ENCODE peak calls at places on chromosomes 3 and 15, in six cellular contexts. One of them, this sample, is unnamed.

GRCh38 chr3:149409351-149409750 is 31.9 kb upstream of the TM4SF1 start:
- DNase-seq in endothelial cell of umbilical vein: no peak
- DNase-seq in K562: no peak
- DNase-seq in GM12878: no peak
- DNase-seq in HepG2: no peak
- DNase-seq in A549: no peak
- DNase-seq in this sample: no peak

GRCh38 chr15:36832792-36833191 is 253.4 kb downstream of the CDIN1 start:
- DNase-seq in endothelial cell of umbilical vein: no peak
- DNase-seq in GM12878: no peak
- DNase-seq in A549: no peak
- DNase-seq in HepG2: no peak
- DNase-seq in K562: no peak
- DNase-seq in this sample: no peak

GRCh38 chr3:90007786-90008499 is 900.5 kb downstream of the EPHA3 start:
- DNase-seq in K562: no peak
- DNase-seq in HepG2: no peak
- DNase-seq in endothelial cell of umbilical vein: no peak
- DNase-seq in GM12878: no peak
- DNase-seq in A549: no peak
- DNase-seq in this sample: peak

GRCh38 chr15:79099692-79100091 is 9.1 kb upstream of the RASGRF1 start:
- DNase-seq in HepG2: no peak
- DNase-seq in endothelial cell of umbilical vein: no peak
- DNase-seq in GM12878: no peak
- DNase-seq in K562: no peak
- DNase-seq in A549: no peak
- DNase-seq in this sample: no peak

GRCh38 chr3:145094355-145094941 is 1066.5 kb downstream of the PLOD2 start:
- DNase-seq in A549: peak
- DNase-seq in K562: no peak
- DNase-seq in endothelial cell of umbilical vein: peak
- DNase-seq in GM12878: no peak
- DNase-seq in HepG2: no peak
- DNase-seq in this sample: peak

GRCh38 chr3:61841111-61841845 is 279.9 kb downstream of the PTPRG start:
- DNase-seq in GM12878: no peak
- DNase-seq in K562: no peak
- DNase-seq in HepG2: no peak
- DNase-seq in endothelial cell of umbilical vein: peak
- DNase-seq in A549: no peak
- DNase-seq in this sample: no peak

GRCh38 chr15:25509697-25510096 is 70.9 kb upstream of the UBE3A start:
- DNase-seq in HepG2: no peak
- DNase-seq in GM12878: no peak
- DNase-seq in K562: no peak
- DNase-seq in A549: no peak
- DNase-seq in endothelial cell of umbilical vein: no peak
- DNase-seq in this sample: no peak

GRCh38 chr3:9903238-9903624 is 583 bp downstream of the IL17RE start:
- DNase-seq in K562: no peak
- DNase-seq in endothelial cell of umbilical vein: peak
- DNase-seq in GM12878: no peak
- DNase-seq in HepG2: no peak
- DNase-seq in A549: no peak
- DNase-seq in this sample: peak

GRCh38 chr3:60743631-60744164 is 507.6 kb downstream of the FHIT start:
- DNase-seq in HepG2: peak
- DNase-seq in K562: no peak
- DNase-seq in endothelial cell of umbilical vein: no peak
- DNase-seq in A549: no peak
- DNase-seq in GM12878: no peak
- DNase-seq in this sample: peak

GRCh38 chr3:148975277-148975676 is 16.1 kb upstream of the GYG1 start:
- DNase-seq in HepG2: no peak
- DNase-seq in GM12878: no peak
- DNase-seq in K562: no peak
- DNase-seq in endothelial cell of umbilical vein: no peak
- DNase-seq in A549: peak
- DNase-seq in this sample: no peak

GRCh38 chr15:82051664-82052063 is 5.8 kb upstream of the MEX3B start:
- DNase-seq in GM12878: no peak
- DNase-seq in A549: peak
- DNase-seq in HepG2: no peak
- DNase-seq in endothelial cell of umbilical vein: peak
- DNase-seq in K562: no peak
- DNase-seq in this sample: no peak

GRCh38 chr3:170999737-171000242 is 26.7 kb downstream of the SLC2A2 start:
- DNase-seq in A549: peak
- DNase-seq in HepG2: peak
- DNase-seq in endothelial cell of umbilical vein: peak
- DNase-seq in GM12878: no peak
- DNase-seq in K562: no peak
- DNase-seq in this sample: peak

GRCh38 chr15:95269247-95270155 is 1038.1 kb downstream of the MCTP2 start:
- DNase-seq in GM12878: no peak
- DNase-seq in endothelial cell of umbilical vein: no peak
- DNase-seq in HepG2: no peak
- DNase-seq in A549: no peak
- DNase-seq in K562: no peak
- DNase-seq in this sample: no peak

GRCh38 chr3:9690451-9691450 is 12.9 kb upstream of the CPNE9 start:
- DNase-seq in HepG2: no peak
- DNase-seq in endothelial cell of umbilical vein: no peak
- DNase-seq in K562: peak
- DNase-seq in A549: no peak
- DNase-seq in GM12878: peak
- DNase-seq in this sample: peak

GRCh38 chr3:107545680-107546120 is 22.9 kb downstream of the BBX start:
- DNase-seq in HepG2: no peak
- DNase-seq in GM12878: no peak
- DNase-seq in endothelial cell of umbilical vein: no peak
- DNase-seq in A549: no peak
- DNase-seq in K562: no peak
- DNase-seq in this sample: no peak

GRCh38 chr15:78810377-78811123 is 714 bp downstream of the ADAMTS7 start:
- DNase-seq in HepG2: no peak
- DNase-seq in A549: peak
- DNase-seq in endothelial cell of umbilical vein: peak
- DNase-seq in K562: peak
- DNase-seq in GM12878: no peak
- DNase-seq in this sample: peak

GRCh38 chr3:186052096-186052495 is 56.8 kb downstream of the ETV5 start:
- DNase-seq in HepG2: no peak
- DNase-seq in A549: no peak
- DNase-seq in GM12878: no peak
- DNase-seq in endothelial cell of umbilical vein: no peak
- DNase-seq in K562: no peak
- DNase-seq in this sample: no peak

GRCh38 chr3:152357587-152357986 is 88.9 kb downstream of the MBNL1 start:
- DNase-seq in GM12878: no peak
- DNase-seq in A549: no peak
- DNase-seq in K562: no peak
- DNase-seq in HepG2: no peak
- DNase-seq in endothelial cell of umbilical vein: no peak
- DNase-seq in this sample: no peak

GRCh38 chr15:83682476-83683162 is 28.7 kb downstream of the ADAMTSL3 start:
- DNase-seq in HepG2: no peak
- DNase-seq in GM12878: no peak
- DNase-seq in endothelial cell of umbilical vein: no peak
- DNase-seq in K562: no peak
- DNase-seq in A549: no peak
- DNase-seq in this sample: no peak

GRCh38 chr3:44762170-44762677 is 630 bp downstream of the KIF15 start:
- DNase-seq in endothelial cell of umbilical vein: no peak
- DNase-seq in HepG2: no peak
- DNase-seq in K562: no peak
- DNase-seq in A549: no peak
- DNase-seq in GM12878: no peak
- DNase-seq in this sample: peak

GRCh38 chr3:109831403-109831802 is 494.1 kb upstream of the DPPA4 start:
- DNase-seq in GM12878: no peak
- DNase-seq in endothelial cell of umbilical vein: no peak
- DNase-seq in A549: no peak
- DNase-seq in K562: no peak
- DNase-seq in HepG2: no peak
- DNase-seq in this sample: no peak

GRCh38 chr3:127074900-127075360 is 92.0 kb downstream of the PLXNA1 start:
- DNase-seq in GM12878: peak
- DNase-seq in endothelial cell of umbilical vein: no peak
- DNase-seq in A549: no peak
- DNase-seq in K562: no peak
- DNase-seq in HepG2: no peak
- DNase-seq in this sample: peak

GRCh38 chr15:39736646-39737550 is 45.7 kb downstream of the FSIP1 start:
- DNase-seq in A549: no peak
- DNase-seq in GM12878: no peak
- DNase-seq in HepG2: no peak
- DNase-seq in endothelial cell of umbilical vein: no peak
- DNase-seq in K562: no peak
- DNase-seq in this sample: no peak

GRCh38 chr15:76401285-76401684 is 64.7 kb downstream of the ISL2 start:
- DNase-seq in endothelial cell of umbilical vein: no peak
- DNase-seq in K562: no peak
- DNase-seq in GM12878: no peak
- DNase-seq in HepG2: no peak
- DNase-seq in A549: peak
- DNase-seq in this sample: peak

GRCh38 chr3:170732660-170733245 is 137.2 kb downstream of the RPL22L1 start:
- DNase-seq in K562: no peak
- DNase-seq in GM12878: no peak
- DNase-seq in endothelial cell of umbilical vein: no peak
- DNase-seq in HepG2: no peak
- DNase-seq in A549: no peak
- DNase-seq in this sample: no peak

DNA sequence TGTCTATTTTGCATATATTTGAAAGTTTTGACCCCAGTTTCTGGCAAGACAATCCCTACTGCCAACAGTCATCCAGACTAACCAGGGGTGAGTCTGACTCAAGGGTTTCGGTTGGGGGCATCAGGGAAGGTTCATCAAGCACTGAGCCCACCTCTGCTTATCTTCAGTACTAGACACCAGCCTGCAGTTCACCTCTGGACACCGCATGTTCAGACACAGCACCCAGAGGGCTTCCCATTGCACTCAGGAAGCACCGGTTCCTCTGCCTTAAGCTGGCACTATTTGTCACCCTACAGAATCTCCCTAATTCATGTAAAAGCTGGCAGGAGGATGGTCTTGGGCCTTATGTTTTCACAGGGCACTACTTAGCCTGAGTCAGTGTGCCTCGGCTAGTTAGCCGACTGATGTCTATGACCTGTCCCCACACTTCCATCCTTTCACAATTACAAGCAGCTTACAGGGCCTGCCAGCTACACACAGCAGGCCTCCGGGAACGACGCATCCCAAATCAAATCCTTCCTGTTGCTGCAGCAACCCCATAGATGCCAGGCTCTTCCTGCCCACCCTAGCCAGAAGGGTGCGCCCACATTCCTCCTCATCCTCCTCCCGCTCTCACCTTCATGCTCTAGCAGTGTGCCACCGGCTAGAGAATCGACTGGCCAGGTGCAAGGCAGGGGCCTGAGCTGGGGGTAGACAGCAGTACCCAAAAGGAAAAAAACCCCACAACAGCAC is 52.5 kb downstream of the SH3BP5 start:
- DNase-seq in A549: no peak
- DNase-seq in GM12878: no peak
- DNase-seq in endothelial cell of umbilical vein: no peak
- DNase-seq in K562: no peak
- DNase-seq in HepG2: no peak
- DNase-seq in this sample: no peak
- TF ChIP-seq MYC in A549: no peak
- TF ChIP-seq MYC in GM12878: no peak
- TF ChIP-seq MYC in endothelial cell of umbilical vein: no peak
- TF ChIP-seq MYC in K562: no peak
- TF ChIP-seq MYC in HepG2: no peak
- TF ChIP-seq MYC in this sample: no peak

DNA sequence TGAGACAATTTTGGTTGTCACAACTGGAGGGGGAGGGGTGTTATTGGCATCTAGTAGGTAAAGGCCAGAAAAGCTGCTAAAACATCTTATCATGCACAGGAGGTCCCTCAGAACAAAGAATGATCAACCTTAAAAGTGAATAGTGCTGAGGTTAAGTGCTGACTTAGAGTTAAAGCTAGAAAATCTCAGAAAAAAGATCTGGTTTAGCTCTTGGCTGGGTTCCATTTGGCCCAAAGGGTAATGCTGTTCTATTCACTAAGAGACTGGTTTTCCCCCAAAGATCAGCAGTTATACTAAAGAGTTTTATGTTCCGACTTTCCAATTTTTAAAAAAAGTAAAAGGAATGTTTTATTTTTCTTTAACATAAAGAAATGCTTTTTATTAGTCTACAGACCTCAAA is 15.6 kb downstream of the DCBLD2 start:
- DNase-seq in endothelial cell of umbilical vein: no peak
- DNase-seq in HepG2: no peak
- DNase-seq in K562: no peak
- DNase-seq in GM12878: no peak
- DNase-seq in A549: no peak
- DNase-seq in this sample: no peak
- TF ChIP-seq MAX in endothelial cell of umbilical vein: no peak
- TF ChIP-seq MAX in HepG2: no peak
- TF ChIP-seq MAX in K562: no peak
- TF ChIP-seq MAX in GM12878: no peak
- TF ChIP-seq MAX in A549: no peak
- TF ChIP-seq MAX in this sample: no peak

GRCh38 chr3:53217175-53217574 is 38.6 kb downstream of the TKT start:
- DNase-seq in HepG2: no peak
- DNase-seq in endothelial cell of umbilical vein: no peak
- DNase-seq in A549: no peak
- DNase-seq in K562: no peak
- DNase-seq in GM12878: no peak
- DNase-seq in this sample: no peak
- TF ChIP-seq MYC in HepG2: no peak
- TF ChIP-seq MYC in endothelial cell of umbilical vein: no peak
- TF ChIP-seq MYC in A549: no peak
- TF ChIP-seq MYC in K562: no peak
- TF ChIP-seq MYC in GM12878: no peak
- TF ChIP-seq MYC in this sample: no peak

GRCh38 chr15:45387379-45388007 is 9.1 kb upstream of the GATM start:
- DNase-seq in GM12878: no peak
- DNase-seq in endothelial cell of umbilical vein: no peak
- DNase-seq in HepG2: peak
- DNase-seq in K562: no peak
- DNase-seq in A549: peak
- DNase-seq in this sample: no peak
- TF ChIP-seq MAX in GM12878: no peak
- TF ChIP-seq MAX in endothelial cell of umbilical vein: no peak
- TF ChIP-seq MAX in HepG2: peak
- TF ChIP-seq MAX in K562: no peak
- TF ChIP-seq MAX in A549: no peak
- TF ChIP-seq MAX in this sample: no peak

GRCh38 chr15:40985541-40986330 is 32.5 kb downstream of the CHAC1 start:
- DNase-seq in GM12878: no peak
- DNase-seq in A549: no peak
- DNase-seq in K562: no peak
- DNase-seq in endothelial cell of umbilical vein: no peak
- DNase-seq in HepG2: no peak
- DNase-seq in this sample: no peak
- TF ChIP-seq MYC in GM12878: no peak
- TF ChIP-seq MYC in A549: no peak
- TF ChIP-seq MYC in K562: no peak
- TF ChIP-seq MYC in endothelial cell of umbilical vein: no peak
- TF ChIP-seq MYC in HepG2: no peak
- TF ChIP-seq MYC in this sample: no peak

This sample was measured in NB4.